ENCODE peak calls at places on chromosomes 16 and 17, in seven cellular contexts. One of them, this sample, is unnamed. For H3K4me1, the result is how much of the 10 kb centered on the place peaks cover.

GRCh38 chr16:17266606-17267313 is 204.0 kb downstream of the XYLT1 start:
- DNase-seq in hepatocyte: no peak
- DNase-seq in PC-3: no peak
- DNase-seq in neural progenitor cell: no peak
- DNase-seq in HCT116: no peak
- DNase-seq in GM23338: peak
- DNase-seq in MM.1S: no peak
- DNase-seq in this sample: no peak

GRCh38 chr17:74190154-74190553 is 13.3 kb upstream of the RPL38 start:
- DNase-seq in hepatocyte: peak
- DNase-seq in PC-3: peak
- DNase-seq in neural progenitor cell: peak
- DNase-seq in HCT116: peak
- DNase-seq in GM23338: peak
- DNase-seq in MM.1S: peak
- DNase-seq in this sample: peak

GRCh38 chr17:67289174-67289876 is 44.3 kb upstream of the HELZ start:
- DNase-seq in hepatocyte: peak
- DNase-seq in PC-3: no peak
- DNase-seq in neural progenitor cell: no peak
- DNase-seq in HCT116: no peak
- DNase-seq in GM23338: peak
- DNase-seq in MM.1S: no peak
- DNase-seq in this sample: peak

GRCh38 chr16:89052824-89053724 is 40.6 kb upstream of the ACSF3 start:
- DNase-seq in hepatocyte: no peak
- DNase-seq in PC-3: peak
- DNase-seq in neural progenitor cell: no peak
- DNase-seq in HCT116: peak
- DNase-seq in GM23338: no peak
- DNase-seq in MM.1S: no peak
- DNase-seq in this sample: peak

GRCh38 chr17:78419970-78420820 is 41.7 kb downstream of the PGS1 start:
- DNase-seq in hepatocyte: no peak
- DNase-seq in PC-3: no peak
- DNase-seq in neural progenitor cell: no peak
- DNase-seq in HCT116: no peak
- DNase-seq in GM23338: no peak
- DNase-seq in MM.1S: no peak
- DNase-seq in this sample: peak

GRCh38 chr16:14061732-14062259 is 9.3 kb upstream of the MRTFB start:
- DNase-seq in hepatocyte: no peak
- DNase-seq in PC-3: no peak
- DNase-seq in neural progenitor cell: no peak
- DNase-seq in HCT116: no peak
- DNase-seq in GM23338: no peak
- DNase-seq in MM.1S: no peak
- DNase-seq in this sample: no peak

GRCh38 chr16:46884513-46885293 is 541 bp downstream of the GPT2 start:
- DNase-seq in hepatocyte: peak
- DNase-seq in PC-3: no peak
- DNase-seq in neural progenitor cell: peak
- DNase-seq in HCT116: no peak
- DNase-seq in GM23338: no peak
- DNase-seq in MM.1S: peak
- DNase-seq in this sample: peak

GRCh38 chr16:89924298-89924924 is 1.3 kb downstream of the TUBB3 start:
- DNase-seq in hepatocyte: peak
- DNase-seq in PC-3: no peak
- DNase-seq in neural progenitor cell: peak
- DNase-seq in HCT116: no peak
- DNase-seq in GM23338: peak
- DNase-seq in MM.1S: no peak
- DNase-seq in this sample: peak

GRCh38 chr17:75412455-75413317 is 7.2 kb upstream of the GRB2 start:
- DNase-seq in hepatocyte: peak
- DNase-seq in PC-3: peak
- DNase-seq in neural progenitor cell: peak
- DNase-seq in HCT116: peak
- DNase-seq in GM23338: peak
- DNase-seq in MM.1S: peak
- DNase-seq in this sample: peak

GRCh38 chr17:48335168-48335567 is 94.8 kb downstream of the SKAP1 start:
- DNase-seq in hepatocyte: no peak
- DNase-seq in PC-3: no peak
- DNase-seq in neural progenitor cell: no peak
- DNase-seq in HCT116: no peak
- DNase-seq in GM23338: no peak
- DNase-seq in MM.1S: no peak
- DNase-seq in this sample: no peak

GRCh38 chr16:80824623-80825364 is 20.4 kb upstream of the CDYL2 start:
- DNase-seq in hepatocyte: peak
- DNase-seq in PC-3: peak
- DNase-seq in neural progenitor cell: peak
- DNase-seq in HCT116: peak
- DNase-seq in GM23338: peak
- DNase-seq in MM.1S: peak
- DNase-seq in this sample: peak

GRCh38 chr17:46002311-46002972 is 3.4 kb downstream of the STH start:
- DNase-seq in hepatocyte: peak
- DNase-seq in PC-3: peak
- DNase-seq in neural progenitor cell: peak
- DNase-seq in HCT116: peak
- DNase-seq in GM23338: peak
- DNase-seq in MM.1S: peak
- DNase-seq in this sample: peak

GRCh38 chr16:70689035-70689969 is 3.4 kb upstream of the MTSS2 start:
- DNase-seq in hepatocyte: no peak
- DNase-seq in PC-3: no peak
- DNase-seq in neural progenitor cell: no peak
- DNase-seq in HCT116: no peak
- DNase-seq in GM23338: no peak
- DNase-seq in MM.1S: no peak
- DNase-seq in this sample: no peak

GRCh38 chr16:74748710-74749073 is 25.9 kb downstream of the FA2H start:
- DNase-seq in hepatocyte: no peak
- DNase-seq in PC-3: no peak
- DNase-seq in neural progenitor cell: no peak
- DNase-seq in HCT116: no peak
- DNase-seq in GM23338: no peak
- DNase-seq in MM.1S: no peak
- DNase-seq in this sample: no peak

GRCh38 chr16:15976225-15976812 is 26.9 kb downstream of the ABCC1 start:
- DNase-seq in hepatocyte: no peak
- DNase-seq in PC-3: no peak
- DNase-seq in neural progenitor cell: no peak
- DNase-seq in HCT116: no peak
- DNase-seq in GM23338: no peak
- DNase-seq in MM.1S: no peak
- DNase-seq in this sample: peak

GRCh38 chr17:46020998-46021397 is 21.9 kb downstream of the STH start:
- DNase-seq in hepatocyte: no peak
- DNase-seq in PC-3: no peak
- DNase-seq in neural progenitor cell: no peak
- DNase-seq in HCT116: no peak
- DNase-seq in GM23338: peak
- DNase-seq in MM.1S: no peak
- DNase-seq in this sample: no peak

GRCh38 chr17:80959330-80960036 is 32.2 kb upstream of the CHMP6 start:
- DNase-seq in hepatocyte: no peak
- DNase-seq in PC-3: peak
- DNase-seq in neural progenitor cell: no peak
- DNase-seq in HCT116: no peak
- DNase-seq in GM23338: no peak
- DNase-seq in MM.1S: no peak
- DNase-seq in this sample: peak

GRCh38 chr17:19646788-19647696 is 1.5 kb upstream of the ALDH3A2 start:
- DNase-seq in hepatocyte: no peak
- DNase-seq in PC-3: peak
- DNase-seq in neural progenitor cell: peak
- DNase-seq in HCT116: peak
- DNase-seq in GM23338: peak
- DNase-seq in MM.1S: no peak
- DNase-seq in this sample: peak

GRCh38 chr16:3131755-3132377 is 3.0 kb upstream of the ZNF213 start:
- DNase-seq in hepatocyte: peak
- DNase-seq in PC-3: peak
- DNase-seq in neural progenitor cell: peak
- DNase-seq in HCT116: no peak
- DNase-seq in GM23338: peak
- DNase-seq in MM.1S: peak
- DNase-seq in this sample: peak

GRCh38 chr17:19986941-19987714 is 9.5 kb upstream of the AKAP10 start:
- DNase-seq in hepatocyte: no peak
- DNase-seq in PC-3: no peak
- DNase-seq in neural progenitor cell: no peak
- DNase-seq in HCT116: no peak
- DNase-seq in GM23338: peak
- DNase-seq in MM.1S: no peak
- DNase-seq in this sample: no peak

GRCh38 chr17:66755101-66755943 is 79.6 kb upstream of the CACNG5 start:
- DNase-seq in hepatocyte: no peak
- DNase-seq in PC-3: peak
- DNase-seq in neural progenitor cell: no peak
- DNase-seq in HCT116: peak
- DNase-seq in GM23338: no peak
- DNase-seq in MM.1S: no peak
- DNase-seq in this sample: no peak

DNA sequence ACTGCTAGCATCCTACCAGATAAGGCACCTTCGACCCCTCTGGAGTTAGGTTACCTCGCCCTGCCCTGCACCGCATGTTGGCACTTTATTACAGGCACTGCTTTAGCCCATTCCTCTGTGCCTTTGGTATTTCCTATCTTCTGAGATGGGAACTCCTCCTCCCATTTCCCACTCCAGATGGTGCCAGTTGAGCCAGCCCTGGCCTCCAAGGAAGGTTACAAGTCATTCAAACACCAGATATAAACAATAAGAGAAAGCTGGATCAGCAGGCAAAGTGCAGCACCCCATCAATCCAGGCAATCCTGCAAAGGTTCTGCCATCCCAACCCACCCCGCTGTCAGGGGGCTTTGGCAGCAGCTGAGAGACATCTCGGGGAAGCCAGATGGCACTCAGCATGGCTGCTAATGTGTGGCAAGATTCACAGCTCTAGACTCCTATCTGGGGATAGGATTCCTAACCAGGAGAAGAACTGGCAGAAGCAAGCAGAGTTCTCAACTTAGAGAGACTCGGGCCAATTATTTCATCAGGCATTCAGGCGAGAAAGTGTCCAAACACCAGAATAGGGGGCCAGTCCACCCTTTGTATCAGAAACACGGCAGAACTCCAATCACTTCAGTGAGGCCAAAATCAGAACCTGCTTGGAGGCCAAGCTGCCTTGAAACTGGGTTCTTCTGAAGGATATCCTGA is 112.9 kb downstream of the COPRS start:
- DNase-seq in hepatocyte: no peak
- DNase-seq in PC-3: no peak
- DNase-seq in neural progenitor cell: no peak
- DNase-seq in HCT116: no peak
- DNase-seq in GM23338: no peak
- DNase-seq in MM.1S: no peak
- DNase-seq in this sample: no peak
- H3K4me1 ChIP-seq in hepatocyte: under half
- H3K4me1 ChIP-seq in PC-3: under half
- H3K4me1 ChIP-seq in neural progenitor cell: under half
- H3K4me1 ChIP-seq in HCT116: under half
- H3K4me1 ChIP-seq in GM23338: under half
- H3K4me1 ChIP-seq in MM.1S: under half
- H3K4me1 ChIP-seq in this sample: under half

DNA sequence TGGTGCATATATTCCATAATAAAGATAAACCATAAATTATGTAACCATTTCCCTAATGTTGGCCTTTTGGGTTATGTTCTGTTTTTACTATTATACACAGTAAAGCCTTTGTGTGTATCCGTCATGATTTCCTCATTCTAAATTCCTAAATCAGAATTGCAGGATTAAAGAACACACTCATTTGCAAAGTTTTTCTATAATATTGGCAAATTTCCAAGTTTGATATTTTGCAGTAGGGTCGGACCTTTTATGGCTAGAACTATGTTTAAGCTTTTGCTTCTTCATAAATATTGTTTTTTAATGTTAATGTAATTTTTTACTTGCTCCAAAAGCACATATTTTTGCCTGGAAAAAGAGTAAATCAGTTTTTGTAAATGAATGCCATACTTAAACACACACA is 16.6 kb downstream of the GOSR1 start:
- DNase-seq in hepatocyte: no peak
- DNase-seq in PC-3: no peak
- DNase-seq in neural progenitor cell: no peak
- DNase-seq in HCT116: no peak
- DNase-seq in GM23338: no peak
- DNase-seq in MM.1S: no peak
- DNase-seq in this sample: no peak
- TF ChIP-seq EZH2phosphoT487 in hepatocyte: no peak
- TF ChIP-seq EZH2phosphoT487 in PC-3: no peak
- TF ChIP-seq EZH2phosphoT487 in neural progenitor cell: no peak
- TF ChIP-seq EZH2phosphoT487 in HCT116: no peak
- TF ChIP-seq EZH2phosphoT487 in GM23338: no peak
- TF ChIP-seq EZH2phosphoT487 in MM.1S: no peak
- TF ChIP-seq EZH2phosphoT487 in this sample: no peak

DNA sequence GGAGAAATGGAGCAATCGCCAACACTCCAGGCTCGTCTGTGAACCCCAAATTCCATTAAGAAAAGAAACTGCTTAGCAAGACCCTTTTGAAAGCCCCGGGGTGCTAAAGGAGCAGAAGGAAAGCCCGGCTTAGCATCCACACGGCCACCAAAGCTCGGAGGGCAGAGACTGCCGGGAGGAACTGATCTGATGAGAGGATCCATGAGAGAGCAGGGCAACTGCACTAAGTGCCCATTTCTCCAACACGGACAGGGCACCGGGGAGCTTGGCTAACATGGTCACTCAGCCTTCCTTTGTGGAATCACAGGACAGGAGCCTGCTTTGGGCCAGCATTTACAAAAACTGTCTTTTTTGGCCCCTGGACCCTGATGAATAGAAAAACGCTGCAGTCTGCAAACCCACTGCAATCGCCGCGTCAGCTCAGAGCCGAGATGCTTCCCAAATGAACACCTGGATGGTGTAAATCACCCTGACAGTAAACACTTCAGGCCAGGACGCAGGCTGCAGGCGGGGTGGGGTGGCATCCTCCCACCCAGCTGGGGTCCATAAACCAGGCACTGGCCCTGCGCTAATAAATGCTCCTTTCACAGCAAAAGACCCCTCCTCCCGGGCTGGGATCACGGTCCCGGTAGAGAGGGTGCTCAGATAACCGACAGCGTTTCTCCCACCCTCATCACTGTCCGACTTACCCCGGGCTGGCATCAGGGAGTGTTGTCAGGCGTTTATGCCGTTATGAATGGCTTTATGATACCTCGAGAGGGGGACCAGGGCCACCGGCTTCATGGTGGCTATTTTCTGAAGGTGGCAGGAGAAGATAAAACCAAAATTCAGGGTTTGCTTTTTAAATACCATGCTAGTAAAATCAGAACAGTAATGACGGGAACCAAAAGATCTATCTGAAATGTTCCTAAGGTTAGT is 299.5 kb downstream of the IRF8 start:
- DNase-seq in hepatocyte: no peak
- DNase-seq in PC-3: no peak
- DNase-seq in neural progenitor cell: peak
- DNase-seq in HCT116: no peak
- DNase-seq in GM23338: no peak
- DNase-seq in MM.1S: no peak
- DNase-seq in this sample: no peak
- TF ChIP-seq EZH2 in hepatocyte: peak
- TF ChIP-seq EZH2 in PC-3: no peak
- TF ChIP-seq EZH2 in neural progenitor cell: no peak
- TF ChIP-seq EZH2 in HCT116: peak
- TF ChIP-seq EZH2 in GM23338: no peak
- TF ChIP-seq EZH2 in MM.1S: no peak
- TF ChIP-seq EZH2 in this sample: peak

GRCh38 chr16:521381-522210 is 5.9 kb upstream of the CAPN15 start:
- DNase-seq in hepatocyte: no peak
- DNase-seq in PC-3: no peak
- DNase-seq in neural progenitor cell: no peak
- DNase-seq in HCT116: no peak
- DNase-seq in GM23338: peak
- DNase-seq in MM.1S: no peak
- DNase-seq in this sample: no peak
- H3K4me1 ChIP-seq in hepatocyte: under half
- H3K4me1 ChIP-seq in PC-3: under half
- H3K4me1 ChIP-seq in neural progenitor cell: under half
- H3K4me1 ChIP-seq in HCT116: under half
- H3K4me1 ChIP-seq in GM23338: under half
- H3K4me1 ChIP-seq in MM.1S: under half
- H3K4me1 ChIP-seq in this sample: under half